ENCODE peak calls at places on chromosomes 13 and 19, in four cellular contexts. O, D, C and K are unnamed samples. For H3K36me3 and H3K4me1, the result is how much of the 10 kb centered on the place peaks cover.

GRCh38 chr13:109402976-109403375 is 383.4 kb downstream of the IRS2 start:
- DNase-seq in D (no peak), C (no peak), O (no peak), K (peak)

GRCh38 chr13:90427322-90428272 is 919.9 kb upstream of the MIR17HG start:
- DNase-seq in O (no peak), D (no peak), C (no peak), K (no peak)

GRCh38 chr13:33258437-33259193 is 26.9 kb downstream of the STARD13 start:
- DNase-seq in D (no peak), O (peak), C (peak), K (peak)

GRCh38 chr13:74641586-74641985 is 507.4 kb upstream of the KLF12 start:
- DNase-seq in C (peak), D (no peak), O (peak), K (peak)

GRCh38 chr13:66886248-66886647 is 343.9 kb downstream of the PCDH9 start:
- DNase-seq in C (no peak), O (peak), D (no peak), K (no peak)

GRCh38 chr19:48994035-48994386 is 324 bp downstream of the RUVBL2 start:
- DNase-seq in O (no peak), C (peak), D (no peak), K (peak)

GRCh38 chr13:79658333-79658975 is 177.5 kb downstream of the NDFIP2 start:
- DNase-seq in D (no peak), O (no peak), C (no peak), K (no peak)

GRCh38 chr19:18000981-18001836 is 6.8 kb upstream of the ARRDC2 start:
- DNase-seq in D (peak), O (peak), C (peak), K (peak)

GRCh38 chr19:343941-344624 is 513 bp downstream of the MIER2 start:
- DNase-seq in C (peak), D (peak), O (peak), K (peak)

GRCh38 chr13:63190742-63191141 is 1775.1 kb upstream of the PCDH20 start:
- DNase-seq in O (peak), D (no peak), C (peak), K (peak)

GRCh38 chr13:40993987-40994386 is 25.1 kb downstream of the ELF1 start:
- DNase-seq in D (no peak), O (no peak), C (no peak), K (no peak)

GRCh38 chr19:48997972-48998371 is 4.3 kb downstream of the RUVBL2 start:
- DNase-seq in D (peak), O (peak), C (peak), K (peak)

GRCh38 chr13:30119476-30119875 is 187.9 kb downstream of the KATNAL1 start:
- DNase-seq in O (peak), D (no peak), C (peak), K (peak)

GRCh38 chr13:112587359-112587766 is 590 bp downstream of the TUBGCP3 start:
- DNase-seq in C (peak), D (peak), O (peak), K (peak)

GRCh38 chr13:102191951-102192461 is 209.8 kb downstream of the FGF14 start:
- DNase-seq in D (peak), O (peak), C (peak), K (no peak)

GRCh38 chr13:40613192-40613818 is 53.1 kb downstream of the FOXO1 start:
- DNase-seq in O (no peak), C (no peak), D (peak), K (no peak)

GRCh38 chr19:57302020-57302465 is 18.2 kb upstream of the ZNF543 start:
- DNase-seq in O (peak), C (peak), D (no peak), K (peak)

GRCh38 chr13:28100149-28101121 is at the start of gene FLT3:
- DNase-seq in D (peak), C (peak), O (peak), K (peak)

GRCh38 chr13:80341771-80342271 is 895 bp upstream of the SPRY2 start:
- DNase-seq in D (peak), O (peak), C (peak), K (peak)

GRCh38 chr19:3123956-3124355 is 11.9 kb upstream of the GNA15 start:
- DNase-seq in C (no peak), O (no peak), D (no peak), K (no peak)

GRCh38 chr19:18021121-18021755 is 13.3 kb downstream of the ARRDC2 start:
- DNase-seq in D (peak), O (peak), C (peak), K (peak)

GRCh38 chr13:113577881-113578435 is 6.6 kb upstream of the TFDP1 start:
- DNase-seq in O (no peak), C (no peak), D (no peak), K (no peak)

GRCh38 chr13:44972956-44973581 is 16.2 kb downstream of the NUFIP1 start:
- DNase-seq in O (peak), D (peak), C (peak), K (peak)
- H3K36me3 ChIP-seq in O (under half), D (under half), C (under half), K (under half)

DNA sequence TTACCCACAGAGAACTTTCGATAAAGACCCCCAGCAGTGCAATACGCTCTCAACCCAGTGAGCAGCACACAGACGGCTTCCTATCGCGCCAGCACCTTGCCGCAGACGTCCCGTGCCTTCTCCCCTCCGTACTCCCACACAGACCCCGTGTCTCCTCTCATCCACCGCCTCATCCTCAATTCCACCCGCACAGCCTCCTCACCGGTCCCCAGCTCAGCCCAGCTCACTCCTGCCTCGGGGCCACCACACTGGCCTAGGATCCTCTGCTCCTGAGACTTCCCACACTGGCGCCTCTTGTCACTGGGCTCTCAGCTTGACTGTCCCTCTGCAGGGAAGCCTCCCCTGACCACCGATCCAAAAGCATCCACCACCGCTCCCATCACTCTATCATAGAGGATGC is 9.0 kb downstream of the MLLT1 start:
- DNase-seq in O (no peak), D (no peak), C (no peak), K (no peak)
- H3K9ac ChIP-seq in O (no peak), D (no peak), C (peak), K (peak)

GRCh38 chr13:48154671-48155070 is 59.8 kb upstream of the MED4 start:
- DNase-seq in C (no peak), D (no peak), O (no peak), K (no peak)

GRCh38 chr13:48155850-48156249 is 60.9 kb upstream of the MED4 start:
- DNase-seq in D (peak), C (peak), O (peak), K (peak)

GRCh38 chr13:48151766-48152165 is 56.9 kb upstream of the MED4 start:
- DNase-seq in C (no peak), O (peak), D (no peak), K (no peak)

GRCh38 chr13:48151343-48151742 is 56.4 kb upstream of the MED4 start:
- DNase-seq in O (no peak), D (no peak), C (no peak), K (no peak)

GRCh38 chr13:48153186-48153585 is 58.3 kb upstream of the MED4 start:
- DNase-seq in D (no peak), C (no peak), O (no peak), K (no peak)
- H3K4me1 ChIP-seq in D (under half), C (under half), O (under half), K (under half)

DNA sequence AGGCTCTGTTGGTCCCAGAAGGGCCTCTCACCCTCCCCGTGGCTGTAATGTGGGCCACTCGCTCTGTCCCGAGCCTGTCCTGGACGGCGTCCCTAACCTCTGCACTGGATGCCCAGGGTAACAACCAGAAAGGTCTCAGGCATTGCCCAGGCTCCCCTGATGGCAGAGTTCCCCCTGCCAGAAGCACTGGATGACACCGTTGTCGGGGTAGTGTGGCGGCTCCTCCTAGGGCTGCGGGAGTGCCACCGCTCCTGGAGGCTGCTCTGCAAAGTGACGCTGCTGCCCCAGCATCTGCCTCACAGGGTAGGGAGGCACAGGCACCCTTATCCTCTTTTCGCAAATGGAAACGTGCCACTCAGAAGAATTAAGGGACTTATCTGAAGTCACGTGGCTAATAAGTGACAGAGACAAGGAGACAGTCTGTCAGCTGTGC is 32.0 kb downstream of the MPHOSPH8 start:
- DNase-seq in O (no peak), C (no peak), D (no peak), K (no peak)
- H3K36me3 ChIP-seq in O (under half), C (half or more), D (under half), K (half or more)

DNA sequence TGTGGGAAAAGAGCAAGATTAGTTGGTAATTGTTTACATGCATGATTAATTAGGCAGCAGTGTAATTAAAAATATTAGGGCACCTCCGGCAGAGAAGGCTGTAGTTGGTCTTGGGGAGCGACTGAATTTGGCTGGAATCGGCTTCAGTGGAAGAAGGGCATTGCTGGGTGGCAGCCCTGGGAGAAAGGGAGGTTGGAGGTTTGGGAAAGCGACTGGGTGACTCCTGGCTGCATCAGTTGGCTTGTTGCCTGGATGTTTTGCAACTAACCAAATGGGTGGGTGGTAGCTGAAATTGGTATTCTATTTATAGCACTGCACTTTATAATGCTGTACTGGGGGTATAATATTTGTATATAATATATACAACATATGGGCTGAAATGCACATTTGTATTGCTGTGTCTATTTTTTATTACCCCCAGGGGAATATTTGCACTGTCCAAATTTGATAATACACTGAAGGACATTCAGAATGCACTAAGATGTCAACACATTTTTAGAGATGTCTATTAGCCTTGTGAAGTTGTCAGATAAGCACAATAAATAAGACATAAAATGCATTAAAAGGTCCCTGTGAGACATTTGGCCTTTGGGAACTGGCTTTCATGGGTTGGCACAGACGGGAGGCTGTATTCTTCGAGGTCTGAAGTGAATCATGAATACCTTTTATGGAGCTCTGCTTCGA is 1.7 kb downstream of the B3GLCT start:
- DNase-seq in D (no peak), C (peak), O (peak), K (peak)
- H3K9ac ChIP-seq in D (no peak), C (peak), O (no peak), K (peak)

DNA sequence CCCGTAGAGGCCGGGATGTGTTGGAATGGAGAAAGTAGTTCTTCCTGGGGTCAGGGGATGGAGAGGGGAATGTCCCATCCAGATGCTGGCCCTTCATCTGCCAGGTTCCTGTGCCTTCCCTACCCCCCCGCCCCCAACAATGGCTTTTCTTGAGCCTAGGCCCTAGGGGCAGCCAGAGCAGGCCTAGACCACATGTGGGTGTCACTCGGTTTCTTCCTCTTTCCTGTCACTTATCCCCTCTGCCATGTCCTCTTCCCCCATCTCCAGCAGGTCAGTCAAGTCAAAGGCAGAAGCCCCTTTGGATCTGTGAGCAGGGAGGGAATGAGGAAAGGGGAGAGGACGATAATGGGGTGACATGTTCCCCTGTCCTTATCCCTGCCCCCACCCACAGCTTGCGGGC is 36.4 kb downstream of the LYL1 start:
- DNase-seq in O (no peak), C (no peak), D (no peak), K (no peak)
- H3K4me1 ChIP-seq in O (under half), C (under half), D (under half), K (half or more)

DNA sequence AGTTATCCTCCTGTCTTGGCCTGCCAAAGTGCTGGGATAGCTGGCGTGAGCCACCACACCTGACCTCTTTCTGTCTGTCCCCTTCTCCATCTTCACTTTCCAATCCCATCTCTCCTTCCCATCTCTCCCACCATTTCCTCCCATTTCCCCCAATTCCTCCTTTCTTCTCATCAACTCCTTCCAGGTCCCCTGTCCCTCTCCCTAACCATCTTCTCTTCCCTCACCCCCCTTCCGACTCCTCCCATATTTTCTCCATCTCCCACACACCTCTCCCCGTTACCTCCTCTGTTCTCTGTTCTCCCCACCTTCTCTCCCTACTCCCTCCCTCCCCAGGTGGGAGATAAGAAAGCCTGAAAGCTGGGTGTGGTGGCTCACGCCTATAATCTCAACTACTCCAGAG is 40.6 kb downstream of the KEAP1 start:
- DNase-seq in O (no peak), D (no peak), C (no peak), K (no peak)
- H3K36me3 ChIP-seq in O (under half), D (under half), C (under half), K (under half)

GRCh38 chr19:45815501-45816216 is 551 bp upstream of the RSPH6A start:
- DNase-seq in D (peak), C (no peak), O (peak), K (no peak)

GRCh38 chr19:45817725-45818301 is 2.7 kb upstream of the RSPH6A start:
- DNase-seq in D (no peak), O (no peak), C (no peak), K (no peak)

GRCh38 chr19:45814851-45815481 is at the start of gene RSPH6A:
- DNase-seq in O (no peak), C (no peak), D (no peak), K (no peak)

GRCh38 chr19:45816236-45817009 is 1.3 kb upstream of the RSPH6A start:
- DNase-seq in C (no peak), O (no peak), D (no peak), K (no peak)

DNA sequence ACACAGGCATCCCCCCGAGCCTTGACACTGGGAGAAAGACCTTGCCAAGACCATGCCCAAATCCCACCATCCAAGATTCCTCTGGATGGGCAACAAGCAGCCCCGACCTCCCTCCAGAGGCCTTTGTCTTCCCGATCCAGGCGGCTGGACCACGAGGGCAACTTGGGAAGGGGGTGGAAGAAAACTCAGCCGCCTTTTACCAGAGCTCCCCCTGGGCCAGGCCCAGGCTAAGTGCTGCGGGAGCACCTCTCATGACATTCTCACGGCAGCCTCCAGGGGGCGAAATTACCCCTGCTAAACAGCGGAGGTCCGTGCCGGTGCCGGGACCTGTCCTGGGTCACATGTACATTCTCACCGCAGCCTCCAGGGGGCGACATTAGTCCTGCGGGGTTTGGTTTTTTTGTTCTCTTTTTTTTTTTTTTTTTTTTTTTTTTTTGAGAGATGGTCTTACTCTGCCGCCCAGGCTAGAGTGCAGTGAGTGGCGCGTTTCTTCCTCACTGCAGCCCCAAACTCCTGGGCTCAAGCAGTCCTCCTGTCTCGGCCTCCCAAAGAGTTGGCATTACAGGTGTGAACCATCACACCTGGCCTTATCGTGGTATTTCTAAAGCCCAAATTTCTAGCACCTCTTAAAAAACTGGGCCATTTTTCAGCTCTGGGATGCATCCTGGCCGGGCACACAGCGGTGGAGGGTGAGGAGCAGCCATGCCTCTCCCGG is 2.1 kb upstream of the RSPH6A start:
- DNase-seq in D (peak), O (peak), C (peak), K (peak)
- H3K9ac ChIP-seq in D (no peak), O (no peak), C (no peak), K (peak)

GRCh38 chr13:73001971-73002370 is 56.8 kb upstream of the KLF5 start:
- DNase-seq in D (no peak), O (no peak), C (no peak), K (no peak)
- H3K4me1 ChIP-seq in D (under half), O (under half), C (under half), K (under half)